ENCODE peak calls at places on chromosomes 7 and 10, in six cellular contexts. E, P, V, T, O and R are unnamed samples.
A peak's percentile ranks its signal among the peaks of the same experiment; 100 is the strongest.

GRCh38 chr10:46247808-46248569 is 38.8 kb upstream of the ANTXRL start:
- DNase-seq in E (peak; percentile 57), P (no peak), V (no peak), T (peak; percentile 53), O (no peak), R (no peak)

GRCh38 chr7:36659638-36660341 is 64.5 kb downstream of the AOAH start:
- DNase-seq in E (no peak), P (no peak), V (peak; percentile 57), T (no peak), O (no peak), R (no peak)

GRCh38 chr10:23516530-23516929 is 77.7 kb downstream of the OTUD1 start:
- DNase-seq in E (no peak), P (no peak), V (no peak), T (peak; percentile 46), O (no peak), R (peak; percentile 15)

GRCh38 chr7:117110480-117111315 is 157.4 kb downstream of the ST7 start:
- DNase-seq in E (no peak), P (no peak), V (no peak), T (no peak), O (no peak), R (no peak)

GRCh38 chr10:33129181-33129928 is 171.3 kb upstream of the ITGB1 start:
- DNase-seq in E (peak; percentile 70), P (peak; percentile 71), V (peak; percentile 80), T (no peak), O (no peak), R (peak; percentile 89)

GRCh38 chr7:77710067-77710466 is 13.8 kb downstream of the RSBN1L start:
- DNase-seq in E (no peak), P (no peak), V (no peak), T (no peak), O (no peak), R (no peak)

GRCh38 chr7:25847331-25848070 is 304.5 kb upstream of the NFE2L3 start:
- DNase-seq in E (no peak), P (no peak), V (peak; percentile 93), T (no peak), O (no peak), R (peak; percentile 73)

GRCh38 chr10:34739915-34740314 is 75.2 kb downstream of the PARD3 start:
- DNase-seq in E (no peak), P (no peak), V (peak; percentile 56), T (peak; percentile 94), O (peak; percentile 39), R (peak; percentile 75)

GRCh38 chr10:124658591-124659240 is 85.5 kb downstream of the FAM53B start:
- DNase-seq in E (no peak), P (no peak), V (no peak), T (no peak), O (no peak), R (no peak)

GRCh38 chr7:120272896-120273475 is at the start of gene KCND2:
- DNase-seq in E (no peak), P (peak; percentile 47), V (peak; percentile 2), T (peak; percentile 43), O (no peak), R (no peak)

GRCh38 chr10:49071221-49071761 is 44.0 kb downstream of the VSTM4 start:
- DNase-seq in E (no peak), P (no peak), V (no peak), T (no peak), O (no peak), R (no peak)

GRCh38 chr10:19652750-19653149 is 163.5 kb upstream of the PLXDC2 start:
- DNase-seq in E (no peak), P (no peak), V (no peak), T (no peak), O (no peak), R (no peak)

GRCh38 chr7:39621261-39621660 is 2.1 kb upstream of the RALA start:
- DNase-seq in E (no peak), P (no peak), V (peak; percentile 43), T (no peak), O (no peak), R (peak; percentile 91)

GRCh38 chr10:81873932-81874816 is 820 bp upstream of the NRG3 start:
- DNase-seq in E (no peak), P (peak; percentile 62), V (no peak), T (peak; percentile 95), O (no peak), R (peak; percentile 37)

GRCh38 chr10:72692897-72693598 is 1.1 kb downstream of the MCU start:
- DNase-seq in E (no peak), P (no peak), V (peak; percentile 37), T (peak; percentile 19), O (peak; percentile 34), R (no peak)

GRCh38 chr10:44989621-44990301 is 11.0 kb upstream of the ZNF22 start:
- DNase-seq in E (peak; percentile 58), P (no peak), V (no peak), T (no peak), O (no peak), R (no peak)

GRCh38 chr10:112524637-112525036 is 77.6 kb downstream of the VTI1A start:
- DNase-seq in E (no peak), P (no peak), V (no peak), T (no peak), O (no peak), R (no peak)

GRCh38 chr7:28483112-28483511 is 70.8 kb downstream of the CREB5 start:
- DNase-seq in E (no peak), P (no peak), V (peak; percentile 66), T (no peak), O (no peak), R (peak; percentile 34)

GRCh38 chr7:135650831-135651573 is 11.3 kb upstream of the STMP1 start:
- DNase-seq in E (no peak), P (peak; percentile 65), V (peak; percentile 85), T (peak; percentile 14), O (no peak), R (peak; percentile 73)

GRCh38 chr7:116672596-116673503 is 854 bp downstream of the MET start:
- DNase-seq in E (no peak), P (no peak), V (peak; percentile 22), T (peak; percentile 9), O (peak; percentile 26), R (no peak)

GRCh38 chr7:70571403-70571911 is 560.5 kb upstream of the GALNT17 start:
- DNase-seq in E (no peak), P (no peak), V (no peak), T (no peak), O (peak; percentile 25), R (peak; percentile 7)

GRCh38 chr7:67406941-67407340 is 410.3 kb downstream of the TYW1 start:
- DNase-seq in E (no peak), P (no peak), V (no peak), T (no peak), O (no peak), R (no peak)

GRCh38 chr7:48170506-48170905 is 752 bp upstream of the ABCA13 start:
- DNase-seq in E (no peak), P (no peak), V (no peak), T (no peak), O (no peak), R (no peak)

GRCh38 chr10:58797356-58797755 is 284.7 kb downstream of the BICC1 start:
- DNase-seq in E (no peak), P (no peak), V (no peak), T (no peak), O (no peak), R (no peak)

GRCh38 chr7:86995052-86995725 is 64.3 kb downstream of the ELAPOR2 start:
- DNase-seq in E (no peak), P (no peak), V (no peak), T (no peak), O (no peak), R (no peak)

GRCh38 chr10:99685232-99686041 is 26.1 kb downstream of the ENTPD7 start:
- DNase-seq in E (no peak), P (no peak), V (peak; percentile 12), T (no peak), O (no peak), R (no peak)

GRCh38 chr7:18356195-18356645 is 139.3 kb upstream of the HDAC9 start:
- DNase-seq in E (no peak), P (no peak), V (peak; percentile 76), T (peak; percentile 28), O (no peak), R (no peak)

GRCh38 chr7:13979671-13980438 is 9.6 kb downstream of the ETV1 start:
- DNase-seq in E (no peak), P (no peak), V (peak; percentile 26), T (no peak), O (no peak), R (peak; percentile 32)
- H3K4me3 ChIP-seq in E (no peak overlapping the region), P (no peak overlapping the region), V (no peak overlapping the region), T (no peak overlapping the region), O (no peak overlapping the region), R (no peak overlapping the region)

GRCh38 chr7:100804681-100805431 is 22.5 kb downstream of the EPHB4 start:
- DNase-seq in E (no peak), P (no peak), V (no peak), T (no peak), O (no peak), R (no peak)
- H3K27ac ChIP-seq in E (no peak overlapping the region), P (no peak overlapping the region), V (no peak overlapping the region), T (no peak overlapping the region), O (peak overlapping the region; percentile 70), R (no peak overlapping the region)

GRCh38 chr7:122311719-122312118 is 7.2 kb upstream of the FEZF1 start:
- DNase-seq in E (no peak), P (no peak), V (no peak), T (no peak), O (no peak), R (no peak)

GRCh38 chr7:122315507-122316466 is 11.2 kb upstream of the FEZF1 start:
- DNase-seq in E (no peak), P (no peak), V (no peak), T (no peak), O (no peak), R (no peak)

GRCh38 chr7:122314284-122314683 is 9.7 kb upstream of the FEZF1 start:
- DNase-seq in E (no peak), P (no peak), V (no peak), T (no peak), O (no peak), R (no peak)

GRCh38 chr7:122312789-122313188 is 8.2 kb upstream of the FEZF1 start:
- DNase-seq in E (no peak), P (no peak), V (no peak), T (no peak), O (no peak), R (no peak)

GRCh38 chr7:122316467-122317394 is 12.2 kb upstream of the FEZF1 start:
- DNase-seq in E (no peak), P (no peak), V (no peak), T (no peak), O (peak; percentile 35), R (no peak)
- H3K4me3 ChIP-seq in E (no peak overlapping the region), P (no peak overlapping the region), V (no peak overlapping the region), T (peak overlapping the region; percentile 12), O (no peak overlapping the region), R (no peak overlapping the region)

GRCh38 chr10:70440296-70441160 is 953 bp downstream of the NODAL start:
- DNase-seq in E (no peak), P (no peak), V (no peak), T (no peak), O (no peak), R (no peak)

GRCh38 chr10:70441877-70442205 is 360 bp upstream of the NODAL start:
- DNase-seq in E (no peak), P (no peak), V (no peak), T (no peak), O (no peak), R (no peak)

GRCh38 chr10:70442332-70442988 is 979 bp upstream of the NODAL start:
- DNase-seq in E (no peak), P (no peak), V (no peak), T (no peak), O (peak; percentile 46), R (no peak)

GRCh38 chr10:70444613-70445222 is 3.2 kb upstream of the NODAL start:
- DNase-seq in E (no peak), P (no peak), V (no peak), T (no peak), O (no peak), R (no peak)

GRCh38 chr10:70441161-70441876 is at the start of gene NODAL:
- DNase-seq in E (no peak), P (no peak), V (no peak), T (no peak), O (no peak), R (no peak)
- H3K27ac ChIP-seq in E (no peak within 1 kb of the TSS), P (no peak within 1 kb of the TSS), V (no peak within 1 kb of the TSS), T (no peak within 1 kb of the TSS), O (no peak within 1 kb of the TSS), R (no peak within 1 kb of the TSS)